ENCODE peak calls at places on chromosomes 1 and 21, in nine cellular contexts. S is activated CD8-positive, alpha-beta memory T cell treated with anti-CD3 and anti-CD28 coated beads for 48 hours; D is WTC11; R is CD4-positive, alpha-beta T cell; V is CD8-positive, alpha-beta memory T cell; O is astrocyte of the spinal cord; P is stimulated activated CD4-positive, alpha-beta T cell treated with anti-CD3 and anti-CD28 coated beads, Interleukin-4, amount 100 ng/mL, for 1 hour; B is KBM-7; E is H9. J is an unnamed sample.

GRCh38 chr1:150221552-150221951 is 14.4 kb downstream of the ANP32E start:
- DNase-seq in R (no peak), E (no peak), O (peak), V (no peak), B (peak), D (no peak), S (no peak), P (no peak), J (peak)

GRCh38 chr21:46172863-46173528 is 11.3 kb downstream of the SPATC1L start:
- DNase-seq in P (no peak), O (no peak), D (no peak), R (no peak), B (no peak), E (no peak), S (no peak), V (no peak), J (no peak)

GRCh38 chr1:153533689-153534201 is 2.0 kb downstream of the S100A6 start:
- DNase-seq in O (peak), D (no peak), P (no peak), V (peak), B (no peak), R (no peak), S (no peak), E (no peak), J (peak)

GRCh38 chr1:209198926-209199325 is 384.6 kb upstream of the CAMK1G start:
- DNase-seq in V (no peak), B (no peak), P (no peak), D (no peak), S (no peak), O (no peak), E (no peak), R (no peak), J (no peak)

GRCh38 chr1:8040586-8040985 is 14.5 kb upstream of the ERRFI1 start:
- DNase-seq in R (no peak), P (no peak), B (no peak), O (peak), D (no peak), S (no peak), V (no peak), E (no peak), J (no peak)

GRCh38 chr1:9181176-9181906 is 52.4 kb upstream of the GPR157 start:
- DNase-seq in O (peak), P (peak), D (peak), V (peak), E (peak), R (peak), B (peak), S (peak), J (peak)

GRCh38 chr1:235259133-235259778 is 68.7 kb downstream of the ARID4B start:
- DNase-seq in D (no peak), B (peak), P (no peak), S (no peak), O (no peak), E (no peak), V (no peak), R (no peak), J (peak)

GRCh38 chr1:238961790-238962189 is 424.6 kb upstream of the CHRM3 start:
- DNase-seq in B (no peak), V (no peak), E (no peak), O (no peak), D (no peak), S (no peak), P (no peak), R (no peak), J (no peak)

GRCh38 chr1:59674605-59675004 is 140.1 kb upstream of the HOOK1 start:
- DNase-seq in O (no peak), B (peak), R (no peak), V (no peak), S (no peak), E (no peak), P (no peak), D (no peak), J (no peak)